ENCODE peak calls at places on chromosomes 1 and 21, in seven cellular contexts. One of them, this sample, is unnamed.

GRCh38 chr21:40130476-40130875 is 263.2 kb downstream of the PCP4 start:
- DNase-seq in GM12865: no peak
- DNase-seq in H54: no peak
- DNase-seq in T-helper 9 cell: no peak
- DNase-seq in lung microvascular endothelial cell: no peak
- DNase-seq in head of caudate nucleus: no peak
- DNase-seq in retinal pigment epithelial cell: no peak
- DNase-seq in this sample: no peak

GRCh38 chr1:23525558-23526174 is 5.4 kb downstream of the E2F2 start:
- DNase-seq in GM12865: peak
- DNase-seq in H54: no peak
- DNase-seq in T-helper 9 cell: no peak
- DNase-seq in lung microvascular endothelial cell: no peak
- DNase-seq in head of caudate nucleus: no peak
- DNase-seq in retinal pigment epithelial cell: no peak
- DNase-seq in this sample: no peak

GRCh38 chr1:109623601-109624161 is 4.0 kb downstream of the AMPD2 start:
- DNase-seq in GM12865: no peak
- DNase-seq in H54: no peak
- DNase-seq in T-helper 9 cell: no peak
- DNase-seq in lung microvascular endothelial cell: no peak
- DNase-seq in head of caudate nucleus: peak
- DNase-seq in retinal pigment epithelial cell: no peak
- DNase-seq in this sample: no peak

GRCh38 chr1:89356658-89357400 is 7.0 kb upstream of the GBP6 start:
- DNase-seq in GM12865: no peak
- DNase-seq in H54: peak
- DNase-seq in T-helper 9 cell: no peak
- DNase-seq in lung microvascular endothelial cell: no peak
- DNase-seq in head of caudate nucleus: no peak
- DNase-seq in retinal pigment epithelial cell: no peak
- DNase-seq in this sample: no peak

GRCh38 chr1:153773004-153773921 is 1.9 kb upstream of the SLC27A3 start:
- DNase-seq in GM12865: no peak
- DNase-seq in H54: no peak
- DNase-seq in T-helper 9 cell: no peak
- DNase-seq in lung microvascular endothelial cell: peak
- DNase-seq in head of caudate nucleus: no peak
- DNase-seq in retinal pigment epithelial cell: no peak
- DNase-seq in this sample: peak

GRCh38 chr21:31566061-31566460 is 93.4 kb upstream of the SOD1 start:
- DNase-seq in GM12865: no peak
- DNase-seq in H54: no peak
- DNase-seq in T-helper 9 cell: no peak
- DNase-seq in lung microvascular endothelial cell: no peak
- DNase-seq in head of caudate nucleus: no peak
- DNase-seq in retinal pigment epithelial cell: no peak
- DNase-seq in this sample: no peak

GRCh38 chr21:45790427-45790826 is 146.9 kb downstream of the PCBP3 start:
- DNase-seq in GM12865: no peak
- DNase-seq in H54: no peak
- DNase-seq in T-helper 9 cell: no peak
- DNase-seq in lung microvascular endothelial cell: no peak
- DNase-seq in head of caudate nucleus: no peak
- DNase-seq in retinal pigment epithelial cell: no peak
- DNase-seq in this sample: no peak

GRCh38 chr21:36917487-36918158 is 48.8 kb downstream of the HLCS start:
- DNase-seq in GM12865: peak
- DNase-seq in H54: no peak
- DNase-seq in T-helper 9 cell: no peak
- DNase-seq in lung microvascular endothelial cell: peak
- DNase-seq in head of caudate nucleus: no peak
- DNase-seq in retinal pigment epithelial cell: peak
- DNase-seq in this sample: peak

GRCh38 chr1:67787746-67788145 is 45.5 kb downstream of the GNG12 start:
- DNase-seq in GM12865: no peak
- DNase-seq in H54: no peak
- DNase-seq in T-helper 9 cell: no peak
- DNase-seq in lung microvascular endothelial cell: no peak
- DNase-seq in head of caudate nucleus: no peak
- DNase-seq in retinal pigment epithelial cell: no peak
- DNase-seq in this sample: no peak

GRCh38 chr1:115764541-115764940 is 4.0 kb downstream of the CASQ2 start:
- DNase-seq in GM12865: peak
- DNase-seq in H54: no peak
- DNase-seq in T-helper 9 cell: no peak
- DNase-seq in lung microvascular endothelial cell: peak
- DNase-seq in head of caudate nucleus: no peak
- DNase-seq in retinal pigment epithelial cell: no peak
- DNase-seq in this sample: peak

GRCh38 chr1:196380311-196380710 is 227.9 kb downstream of the KCNT2 start:
- DNase-seq in GM12865: no peak
- DNase-seq in H54: no peak
- DNase-seq in T-helper 9 cell: no peak
- DNase-seq in lung microvascular endothelial cell: no peak
- DNase-seq in head of caudate nucleus: no peak
- DNase-seq in retinal pigment epithelial cell: no peak
- DNase-seq in this sample: no peak

GRCh38 chr1:226611301-226611700 is 62.7 kb downstream of the STUM start:
- DNase-seq in GM12865: no peak
- DNase-seq in H54: no peak
- DNase-seq in T-helper 9 cell: no peak
- DNase-seq in lung microvascular endothelial cell: no peak
- DNase-seq in head of caudate nucleus: no peak
- DNase-seq in retinal pigment epithelial cell: no peak
- DNase-seq in this sample: no peak

GRCh38 chr1:198234511-198235251 is 77.9 kb downstream of the NEK7 start:
- DNase-seq in GM12865: no peak
- DNase-seq in H54: no peak
- DNase-seq in T-helper 9 cell: no peak
- DNase-seq in lung microvascular endothelial cell: peak
- DNase-seq in head of caudate nucleus: peak
- DNase-seq in retinal pigment epithelial cell: no peak
- DNase-seq in this sample: peak

GRCh38 chr1:105137543-105138444 is 1388.1 kb downstream of the AMY1C start:
- DNase-seq in GM12865: peak
- DNase-seq in H54: peak
- DNase-seq in T-helper 9 cell: no peak
- DNase-seq in lung microvascular endothelial cell: no peak
- DNase-seq in head of caudate nucleus: no peak
- DNase-seq in retinal pigment epithelial cell: no peak
- DNase-seq in this sample: no peak

GRCh38 chr1:185636848-185637247 is 97.3 kb upstream of the HMCN1 start:
- DNase-seq in GM12865: peak
- DNase-seq in H54: no peak
- DNase-seq in T-helper 9 cell: no peak
- DNase-seq in lung microvascular endothelial cell: no peak
- DNase-seq in head of caudate nucleus: no peak
- DNase-seq in retinal pigment epithelial cell: no peak
- DNase-seq in this sample: no peak

GRCh38 chr1:46558141-46558963 is 6.9 kb upstream of the KNCN start:
- DNase-seq in GM12865: no peak
- DNase-seq in H54: no peak
- DNase-seq in T-helper 9 cell: no peak
- DNase-seq in lung microvascular endothelial cell: no peak
- DNase-seq in head of caudate nucleus: peak
- DNase-seq in retinal pigment epithelial cell: no peak
- DNase-seq in this sample: no peak

GRCh38 chr1:30759718-30760281 is 2.2 kb upstream of the LAPTM5 start:
- DNase-seq in GM12865: peak
- DNase-seq in H54: peak
- DNase-seq in T-helper 9 cell: peak
- DNase-seq in lung microvascular endothelial cell: no peak
- DNase-seq in head of caudate nucleus: no peak
- DNase-seq in retinal pigment epithelial cell: no peak
- DNase-seq in this sample: no peak

GRCh38 chr1:191022856-191023255 is 545.2 kb upstream of the BRINP3 start:
- DNase-seq in GM12865: no peak
- DNase-seq in H54: no peak
- DNase-seq in T-helper 9 cell: no peak
- DNase-seq in lung microvascular endothelial cell: peak
- DNase-seq in head of caudate nucleus: no peak
- DNase-seq in retinal pigment epithelial cell: peak
- DNase-seq in this sample: peak

GRCh38 chr1:36864182-36865079 is 169.9 kb downstream of the GRIK3 start:
- DNase-seq in GM12865: peak
- DNase-seq in H54: no peak
- DNase-seq in T-helper 9 cell: no peak
- DNase-seq in lung microvascular endothelial cell: no peak
- DNase-seq in head of caudate nucleus: peak
- DNase-seq in retinal pigment epithelial cell: no peak
- DNase-seq in this sample: peak